ENCODE peak calls at places on chromosomes 12 and 14, in nine cellular contexts. A is IMR-90; Q is tibial nerve; O is HCT116; X is CD4-positive, CD25-positive, alpha-beta regulatory T cell; N is cardiac muscle cell; M is right cardiac atrium; U is psoas muscle; Z is ascending aorta. V is an unnamed sample.
A peak's percentile ranks its signal among the peaks of the same experiment; 100 is the strongest.

GRCh38 chr12:126747530-126748149 is 1519.3 kb upstream of the TMEM132C start:
- DNase-seq in A (no peak), Q (no peak), O (peak; percentile 16), X (no peak), N (peak; percentile 16), M (peak; percentile 66), U (peak; percentile 29), Z (no peak), V (no peak)

GRCh38 chr14:96086032-96086431 is 46.9 kb downstream of the C14orf132 start:
- DNase-seq in A (peak; percentile 86), Q (no peak), O (no peak), X (no peak), N (peak; percentile 70), M (no peak), U (no peak), Z (no peak), V (peak; percentile 90)

GRCh38 chr12:32120419-32120818 is 13.8 kb downstream of the BICD1 start:
- DNase-seq in A (peak; percentile 40), Q (no peak), O (no peak), X (no peak), N (no peak), M (no peak), U (no peak), Z (no peak), V (no peak)

GRCh38 chr12:6961278-6961694 is 9.2 kb downstream of the PHB2 start:
- DNase-seq in A (no peak), Q (no peak), O (no peak), X (peak; percentile 90), N (peak; percentile 62), M (peak; percentile 86), U (peak; percentile 80), Z (no peak), V (peak; percentile 65)

GRCh38 chr12:53726342-53726741 is 910 bp downstream of the CALCOCO1 start:
- DNase-seq in A (no peak), Q (no peak), O (no peak), X (no peak), N (no peak), M (no peak), U (no peak), Z (no peak), V (no peak)

GRCh38 chr12:82757059-82757458 is 70.4 kb downstream of the TMTC2 start:
- DNase-seq in A (no peak), Q (no peak), O (no peak), X (no peak), N (peak; percentile 53), M (no peak), U (no peak), Z (no peak), V (no peak)

GRCh38 chr14:35197015-35197414 is 74.7 kb downstream of the PRORP start:
- DNase-seq in A (peak; percentile 77), Q (no peak), O (peak; percentile 62), X (no peak), N (peak; percentile 19), M (no peak), U (no peak), Z (no peak), V (no peak)

GRCh38 chr12:25054076-25054782 is 105.3 kb upstream of the BCAT1 start:
- DNase-seq in A (no peak), Q (no peak), O (no peak), X (no peak), N (no peak), M (no peak), U (no peak), Z (no peak), V (no peak)

GRCh38 chr12:51863921-51864700 is 15.6 kb upstream of the FIGNL2 start:
- DNase-seq in A (no peak), Q (no peak), O (no peak), X (no peak), N (peak; percentile 53), M (peak; percentile 65), U (no peak), Z (no peak), V (no peak)

GRCh38 chr14:31208546-31209424 is 1.2 kb upstream of the HECTD1 start:
- DNase-seq in A (no peak), Q (no peak), O (no peak), X (no peak), N (no peak), M (no peak), U (no peak), Z (no peak), V (peak; percentile 11)

GRCh38 chr12:4555804-4556203 is 6.2 kb upstream of the DYRK4 start:
- DNase-seq in A (peak; percentile 5), Q (no peak), O (no peak), X (no peak), N (peak; percentile 48), M (no peak), U (no peak), Z (no peak), V (no peak)

GRCh38 chr12:84738481-84738972 is 174.1 kb downstream of the SLC6A15 start:
- DNase-seq in A (peak; percentile 43), Q (no peak), O (no peak), X (no peak), N (peak; percentile 40), M (no peak), U (no peak), Z (no peak), V (no peak)

GRCh38 chr14:23321572-23322547 is 603 bp downstream of the PABPN1 start:
- DNase-seq in A (peak; percentile 54), Q (no peak), O (no peak), X (peak; percentile 10), N (peak; percentile 59), M (peak; percentile 85), U (peak; percentile 58), Z (no peak), V (no peak)

GRCh38 chr14:31505411-31505810 is 17.6 kb upstream of the GPR33 start:
- DNase-seq in A (peak; percentile 61), Q (no peak), O (no peak), X (no peak), N (peak; percentile 86), M (no peak), U (no peak), Z (no peak), V (no peak)

GRCh38 chr12:1972856-1973317 is 31.4 kb downstream of the DCP1B start:
- DNase-seq in A (peak; percentile 63), Q (peak; percentile 46), O (no peak), X (no peak), N (peak; percentile 36), M (peak; percentile 65), U (no peak), Z (no peak), V (no peak)

GRCh38 chr12:32561931-32562341 is 117.2 kb upstream of the DNM1L start:
- DNase-seq in A (no peak), Q (no peak), O (no peak), X (no peak), N (no peak), M (no peak), U (no peak), Z (no peak), V (no peak)

GRCh38 chr14:88617479-88617878 is 54.6 kb downstream of the ZC3H14 start:
- DNase-seq in A (no peak), Q (no peak), O (no peak), X (no peak), N (no peak), M (no peak), U (no peak), Z (no peak), V (no peak)

DNA sequence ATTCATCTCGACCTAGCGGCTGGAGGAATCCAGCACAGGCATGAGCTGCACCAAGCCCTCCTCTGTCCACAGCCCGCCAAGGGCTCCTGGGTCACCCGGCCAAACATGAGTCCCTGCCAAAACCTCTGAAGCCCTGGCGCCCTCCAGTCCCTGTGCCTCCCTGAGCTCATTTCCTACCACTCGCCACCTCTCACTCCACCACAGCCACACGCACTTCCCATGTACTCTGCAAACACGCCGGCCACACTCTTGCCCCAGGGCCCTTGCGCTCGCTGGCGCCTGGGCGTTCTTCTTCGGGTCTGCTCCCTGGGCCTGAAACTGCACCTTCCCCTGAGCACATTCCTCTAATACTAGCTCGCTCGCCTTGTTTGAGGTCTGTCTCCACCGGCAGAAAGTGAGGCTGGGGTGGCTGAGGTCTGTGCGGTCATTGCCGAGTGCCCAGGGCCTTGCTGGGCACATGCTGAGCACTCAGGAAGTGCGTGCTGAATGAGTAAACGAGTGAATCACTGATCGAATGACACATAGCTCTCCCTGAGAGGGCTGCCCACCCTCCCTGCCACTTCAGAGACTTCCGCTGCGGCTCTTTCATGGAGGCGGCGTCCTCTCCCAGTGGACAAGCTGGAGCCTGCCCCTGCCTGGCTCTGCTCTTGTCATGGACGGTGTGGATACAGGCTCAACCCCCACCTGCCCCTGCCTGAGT is 33.7 kb upstream of the DLK1 start:
- DNase-seq in A (peak; percentile 94), Q (no peak), O (peak; percentile 91), X (no peak), N (peak; percentile 79), M (peak; percentile 16), U (no peak), Z (no peak), V (peak; percentile 99)
- H3K4me3 ChIP-seq in A (no peak overlapping the region), Q (no peak overlapping the region), O (peak overlapping the region; percentile 65), X (no peak overlapping the region), N (no peak overlapping the region), M (no peak overlapping the region), U (no peak overlapping the region), Z (no peak overlapping the region), V (peak overlapping the region; percentile 9)

DNA sequence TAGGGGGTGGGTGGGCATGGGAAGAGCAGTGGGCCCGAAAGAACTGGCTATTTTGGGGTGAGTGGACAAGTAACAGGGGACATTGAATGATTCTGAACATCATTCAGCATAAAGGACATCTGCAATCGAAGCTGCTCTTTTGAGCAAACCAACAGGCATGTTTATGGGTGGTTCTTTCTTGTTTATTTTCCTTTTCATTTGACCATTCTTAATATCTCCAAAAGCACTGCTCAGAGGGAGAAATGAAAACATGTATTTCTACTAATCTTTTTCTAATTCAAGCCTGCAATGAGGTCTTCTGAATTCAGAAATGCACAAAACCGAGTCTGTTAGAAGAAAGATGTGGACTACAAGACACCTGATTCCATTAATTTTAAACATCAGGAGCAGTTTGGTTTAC is 54.0 kb downstream of the NUAK1 start:
- DNase-seq in A (no peak), Q (no peak), O (no peak), X (no peak), N (no peak), M (no peak), U (no peak), Z (no peak), V (no peak)
- H3K27ac ChIP-seq in A (no peak overlapping the region), Q (peak overlapping the region; percentile 84), O (no peak overlapping the region), X (no peak overlapping the region), N (peak overlapping the region; percentile 24), M (no peak overlapping the region), U (no peak overlapping the region), Z (peak overlapping the region; percentile 92), V (no peak overlapping the region)

DNA sequence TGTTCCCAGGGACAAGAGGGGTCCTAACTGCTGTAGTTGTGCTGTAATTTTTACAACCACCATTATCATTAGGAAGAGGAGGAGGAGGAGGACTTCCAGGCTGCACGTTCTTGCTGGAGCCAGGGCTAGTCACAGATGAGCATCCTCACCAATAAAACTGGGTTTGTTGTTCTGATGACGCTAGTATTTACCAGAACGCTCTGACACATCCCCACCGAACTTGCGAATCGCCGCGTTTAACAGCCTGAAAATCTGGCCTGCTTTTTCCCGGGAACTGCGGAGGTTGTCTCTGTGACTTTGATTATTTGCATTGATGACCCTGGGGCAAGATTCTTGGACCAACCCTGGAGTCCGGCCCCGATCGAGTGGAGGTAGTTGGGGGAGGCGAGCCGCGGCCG is 10.2 kb downstream of the TBX5 start:
- DNase-seq in A (peak; percentile 90), Q (no peak), O (no peak), X (no peak), N (peak; percentile 54), M (no peak), U (no peak), Z (no peak), V (no peak)
- H3K4me3 ChIP-seq in A (peak overlapping the region; percentile 30), Q (no peak overlapping the region), O (no peak overlapping the region), X (no peak overlapping the region), N (peak overlapping the region; percentile 4), M (peak overlapping the region; percentile 32), U (no peak overlapping the region), Z (peak overlapping the region; percentile 20), V (no peak overlapping the region)

GRCh38 chr12:68439368-68440045 is 107.3 kb upstream of the MDM1 start:
- DNase-seq in A (no peak), Q (no peak), O (no peak), X (no peak), N (no peak), M (no peak), U (no peak), Z (no peak), V (no peak)
- H3K27ac ChIP-seq in A (no peak overlapping the region), Q (no peak overlapping the region), O (no peak overlapping the region), X (no peak overlapping the region), N (no peak overlapping the region), M (no peak overlapping the region), U (peak overlapping the region; percentile 78), Z (no peak overlapping the region), V (peak overlapping the region; percentile 11)